ENCODE peak calls at places on chromosome 4, in ten cellular contexts. G is brain microvascular endothelial cell; I is stimulated activated CD4-positive, alpha-beta T cell treated with anti-CD3 and anti-CD28 coated beads, Interleukin-15, amount 100 ng/mL, for 1 hour; C is CD8-positive, alpha-beta T cell; W is DND-41; Z is T-helper 17 cell; K is EH; H is neural progenitor cell; U is T-helper 9 cell; R is NCI-H1436. X is an unnamed sample.

GRCh38 chr4:137283737-137284136 is 248.6 kb downstream of the PCDH18 start:
- DNase-seq in G (no peak), I (no peak), C (no peak), W (no peak), Z (no peak), K (peak), H (no peak), U (no peak), R (no peak), X (peak)

GRCh38 chr4:14431155-14432134 is 570.8 kb upstream of the CPEB2 start:
- DNase-seq in G (no peak), I (no peak), C (no peak), W (no peak), Z (no peak), K (no peak), H (no peak), U (no peak), R (no peak), X (no peak)

GRCh38 chr4:112633477-112634235 is 3.1 kb downstream of the ZGRF1 start:
- DNase-seq in G (no peak), I (no peak), C (no peak), W (no peak), Z (no peak), K (peak), H (peak), U (no peak), R (peak), X (peak)

GRCh38 chr4:11511321-11511720 is 82.6 kb upstream of the HS3ST1 start:
- DNase-seq in G (no peak), I (no peak), C (no peak), W (no peak), Z (no peak), K (no peak), H (no peak), U (no peak), R (no peak), X (no peak)

GRCh38 chr4:36278789-36279188 is 2.6 kb upstream of the DTHD1 start:
- DNase-seq in G (no peak), I (no peak), C (no peak), W (peak), Z (no peak), K (no peak), H (no peak), U (no peak), R (no peak), X (no peak)

GRCh38 chr4:87500107-87500462 is 29.1 kb downstream of the SPARCL1 start:
- DNase-seq in G (no peak), I (no peak), C (no peak), W (no peak), Z (no peak), K (no peak), H (no peak), U (no peak), R (no peak), X (no peak)

GRCh38 chr4:4720671-4721070 is 138.8 kb upstream of the MSX1 start:
- DNase-seq in G (no peak), I (no peak), C (no peak), W (no peak), Z (no peak), K (no peak), H (no peak), U (no peak), R (no peak), X (no peak)

GRCh38 chr4:7196283-7196651 is 3.9 kb downstream of the SORCS2 start:
- DNase-seq in G (no peak), I (no peak), C (no peak), W (no peak), Z (no peak), K (no peak), H (no peak), U (no peak), R (no peak), X (no peak)

GRCh38 chr4:23153076-23153475 is 460.3 kb downstream of the GBA3 start:
- DNase-seq in G (no peak), I (no peak), C (no peak), W (no peak), Z (no peak), K (no peak), H (no peak), U (no peak), R (no peak), X (no peak)

GRCh38 chr4:16573744-16574143 is 324.7 kb downstream of the LDB2 start:
- DNase-seq in G (no peak), I (no peak), C (no peak), W (no peak), Z (no peak), K (peak), H (no peak), U (no peak), R (no peak), X (peak)

GRCh38 chr4:109739547-109739946 is 9.7 kb upstream of the PLA2G12A start:
- DNase-seq in G (peak), I (no peak), C (no peak), W (no peak), Z (no peak), K (peak), H (no peak), U (no peak), R (no peak), X (no peak)

GRCh38 chr4:141142423-141142822 is 9.2 kb upstream of the RNF150 start:
- DNase-seq in G (no peak), I (no peak), C (no peak), W (no peak), Z (no peak), K (no peak), H (no peak), U (no peak), R (no peak), X (no peak)

GRCh38 chr4:162565730-162566129 is 401.9 kb upstream of the FSTL5 start:
- DNase-seq in G (no peak), I (no peak), C (no peak), W (no peak), Z (no peak), K (no peak), H (peak), U (no peak), R (no peak), X (no peak)

GRCh38 chr4:110344165-110344564 is 131.8 kb upstream of the ENPEP start:
- DNase-seq in G (peak), I (no peak), C (no peak), W (peak), Z (no peak), K (peak), H (no peak), U (no peak), R (no peak), X (no peak)

GRCh38 chr4:123398803-123399637 is 2.4 kb downstream of the SPRY1 start:
- DNase-seq in G (peak), I (peak), C (peak), W (peak), Z (peak), K (peak), H (peak), U (peak), R (peak), X (peak)

GRCh38 chr4:122758033-122758432 is 25.5 kb downstream of the BBS12 start:
- DNase-seq in G (no peak), I (no peak), C (no peak), W (no peak), Z (no peak), K (peak), H (peak), U (no peak), R (no peak), X (peak)

GRCh38 chr4:106796866-106797265 is 239.2 kb downstream of the DKK2 start:
- DNase-seq in G (no peak), I (no peak), C (no peak), W (no peak), Z (no peak), K (peak), H (no peak), U (no peak), R (no peak), X (no peak)

GRCh38 chr4:26131711-26132110 is 189.1 kb upstream of the RBPJ start:
- DNase-seq in G (no peak), I (no peak), C (peak), W (peak), Z (peak), K (no peak), H (no peak), U (peak), R (no peak), X (no peak)

GRCh38 chr4:182564966-182565365 is 321.8 kb downstream of the TENM3 start:
- DNase-seq in G (no peak), I (no peak), C (no peak), W (no peak), Z (no peak), K (no peak), H (no peak), U (no peak), R (no peak), X (no peak)

GRCh38 chr4:118034061-118034785 is at the start of gene NDST3:
- DNase-seq in G (peak), I (no peak), C (no peak), W (peak), Z (no peak), K (peak), H (peak), U (no peak), R (peak), X (peak)

GRCh38 chr4:61614256-61614655 is 414.1 kb downstream of the ADGRL3 start:
- DNase-seq in G (no peak), I (no peak), C (no peak), W (no peak), Z (no peak), K (no peak), H (no peak), U (no peak), R (no peak), X (no peak)

GRCh38 chr4:118273642-118274041 is 79.2 kb downstream of the PRSS12 start:
- DNase-seq in G (no peak), I (no peak), C (no peak), W (no peak), Z (no peak), K (no peak), H (no peak), U (no peak), R (no peak), X (no peak)

GRCh38 chr4:79650794-79651431 is 242.9 kb upstream of the GK2 start:
- DNase-seq in G (peak), I (no peak), C (no peak), W (no peak), Z (no peak), K (peak), H (no peak), U (no peak), R (no peak), X (peak)

GRCh38 chr4:169716677-169717076 is 41.1 kb downstream of the HPF1 start:
- DNase-seq in G (peak), I (no peak), C (no peak), W (no peak), Z (no peak), K (peak), H (no peak), U (no peak), R (no peak), X (no peak)

GRCh38 chr4:182881928-182882327 is 35.3 kb downstream of the DCTD start:
- DNase-seq in G (no peak), I (no peak), C (no peak), W (no peak), Z (no peak), K (no peak), H (no peak), U (no peak), R (no peak), X (no peak)

GRCh38 chr4:171928336-171928735 is 115.1 kb downstream of the GALNTL6 start:
- DNase-seq in G (no peak), I (no peak), C (no peak), W (no peak), Z (no peak), K (peak), H (no peak), U (no peak), R (no peak), X (no peak)

GRCh38 chr4:960140-960735 is 13.1 kb downstream of the DGKQ start:
- DNase-seq in G (no peak), I (no peak), C (no peak), W (no peak), Z (no peak), K (no peak), H (no peak), U (no peak), R (no peak), X (no peak)

GRCh38 chr4:54746228-54746627 is 88.5 kb downstream of the KIT start:
- DNase-seq in G (no peak), I (no peak), C (no peak), W (no peak), Z (no peak), K (peak), H (no peak), U (no peak), R (no peak), X (no peak)

GRCh38 chr4:16437836-16438235 is 211.6 kb upstream of the TAPT1 start:
- DNase-seq in G (peak), I (no peak), C (no peak), W (no peak), Z (no peak), K (peak), H (no peak), U (no peak), R (no peak), X (peak)

GRCh38 chr4:1544861-1545275 is 138.6 kb upstream of the NKX1-1 start:
- DNase-seq in G (no peak), I (no peak), C (no peak), W (no peak), Z (no peak), K (no peak), H (no peak), U (no peak), R (no peak), X (no peak)

GRCh38 chr4:40744218-40744617 is 5.5 kb upstream of the NSUN7 start:
- DNase-seq in G (no peak), I (no peak), C (no peak), W (no peak), Z (no peak), K (no peak), H (no peak), U (no peak), R (no peak), X (no peak)